ENCODE peak calls at places on chromosomes 4 and X, in nine cellular contexts. L is epithelial cell of esophagus; Q is anterior cingulate cortex; V is NCI-H1105; G is activated CD4-positive, alpha-beta T cell treated with anti-CD3 and anti-CD28 coated beads, Interleukin-2, amount 50 U/mL, for 24 hours; Z is NCI-H2081; P is HT1080; I is activated CD4-positive, alpha-beta memory T cell treated with anti-CD3 and anti-CD28 coated beads for 36 hours; B is kidney. F is an unnamed sample.

GRCh38 chr4:168797176-168797575 is 212.9 kb downstream of the CBR4 start:
- DNase-seq in G (no peak), Z (no peak), L (peak; percentile 91), Q (no peak), V (no peak), P (peak; percentile 83), B (no peak), I (no peak), F (no peak)

GRCh38 chrX:15855562-15856256 is 1.1 kb upstream of the AP1S2 start:
- DNase-seq in Z (peak; percentile 10), G (no peak), B (no peak), P (no peak), L (no peak), V (no peak), Q (no peak), I (no peak), F (peak; percentile 3)

GRCh38 chrX:9873952-9874351 is 87.7 kb downstream of the SHROOM2 start:
- DNase-seq in G (peak; percentile 27), I (peak; percentile 48), L (peak; percentile 44), V (peak; percentile 17), B (no peak), P (peak; percentile 15), Z (peak; percentile 63), Q (peak; percentile 13), F (no peak)

GRCh38 chr4:5553801-5554200 is 154.6 kb downstream of the EVC2 start:
- DNase-seq in P (no peak), V (no peak), G (no peak), I (no peak), L (no peak), B (no peak), Q (no peak), Z (no peak), F (no peak)

GRCh38 chr4:13547563-13548041 is 3.3 kb upstream of the NKX3-2 start:
- DNase-seq in I (peak; percentile 55), V (no peak), L (no peak), P (no peak), Z (peak; percentile 72), B (peak; percentile 56), Q (no peak), G (no peak), F (peak; percentile 13)

GRCh38 chr4:186829740-186830449 is 106.2 kb upstream of the FAT1 start:
- DNase-seq in G (no peak), P (peak; percentile 70), Q (no peak), Z (no peak), L (peak; percentile 49), B (no peak), V (no peak), I (no peak), F (no peak)

GRCh38 chr4:59936566-59936965 is 1263.6 kb upstream of the ADGRL3 start:
- DNase-seq in I (no peak), G (no peak), B (no peak), Z (peak; percentile 96), Q (no peak), L (no peak), V (peak; percentile 20), P (no peak), F (peak; percentile 66)

GRCh38 chrX:136636121-136636520 is 11.8 kb upstream of the CD40LG start:
- DNase-seq in P (no peak), L (no peak), B (no peak), Q (no peak), G (no peak), Z (no peak), V (no peak), I (no peak), F (no peak)

GRCh38 chr4:55256787-55257186 is 89.3 kb upstream of the SRD5A3 start:
- DNase-seq in I (no peak), P (no peak), Z (no peak), Q (no peak), L (no peak), G (no peak), V (no peak), B (no peak), F (no peak)

GRCh38 chrX:122504026-122504425 is 680.1 kb upstream of the GRIA3 start:
- DNase-seq in P (no peak), V (no peak), Q (no peak), I (no peak), Z (no peak), L (peak; percentile 21), B (no peak), G (no peak), F (peak; percentile 84)

GRCh38 chr4:71713611-71714203 is 70.2 kb downstream of the GC start:
- DNase-seq in G (no peak), B (no peak), P (peak; percentile 20), I (no peak), V (peak; percentile 20), Q (no peak), Z (peak; percentile 12), L (peak; percentile 61), F (peak; percentile 18)

GRCh38 chr4:108192056-108192455 is 23.3 kb upstream of the LEF1 start:
- DNase-seq in L (no peak), I (no peak), Z (peak; percentile 41), P (no peak), G (no peak), Q (no peak), B (no peak), V (no peak), F (peak; percentile 69)

F was measured in NCI-H748 treated with DMSO at 0.1 percent for 48 hours.